ENCODE peak calls at places on chromosomes 7 and 10, in eight cellular contexts. J, O, R, I, N, P, H and Z are unnamed samples.

GRCh38 chr7:140605337-140605736 is 35.3 kb downstream of the DENND2A start:
- DNase-seq in J (no peak), O (no peak), R (no peak), I (no peak), N (no peak), P (no peak), H (no peak), Z (no peak)

GRCh38 chr7:55130079-55130476 is 111.3 kb downstream of the EGFR start:
- DNase-seq in J (no peak), O (no peak), R (peak), I (peak), N (no peak), P (no peak), H (no peak), Z (no peak)

GRCh38 chr7:114302858-114303257 is 111.8 kb upstream of the FOXP2 start:
- DNase-seq in J (no peak), O (no peak), R (no peak), I (no peak), N (no peak), P (no peak), H (no peak), Z (peak)

GRCh38 chr10:28910960-28911359 is 233.6 kb downstream of the BAMBI start:
- DNase-seq in J (no peak), O (no peak), R (no peak), I (peak), N (no peak), P (no peak), H (no peak), Z (no peak)

GRCh38 chr7:114086906-114087651 is 168.3 kb upstream of the PPP1R3A start:
- DNase-seq in J (peak), O (no peak), R (peak), I (peak), N (peak), P (peak), H (no peak), Z (peak)

GRCh38 chr10:132538031-132538789 is 623 bp downstream of the INPP5A start:
- DNase-seq in J (peak), O (no peak), R (no peak), I (no peak), N (peak), P (no peak), H (no peak), Z (peak)

GRCh38 chr7:89726548-89726947 is 427.7 kb upstream of the STEAP1 start:
- DNase-seq in J (no peak), O (no peak), R (no peak), I (no peak), N (peak), P (no peak), H (no peak), Z (peak)

GRCh38 chr10:102342462-102342861 is 53.0 kb upstream of the NFKB2 start:
- DNase-seq in J (no peak), O (no peak), R (no peak), I (no peak), N (no peak), P (no peak), H (peak), Z (no peak)

GRCh38 chr7:138449580-138449979 is 10.5 kb upstream of the TRIM24 start:
- DNase-seq in J (no peak), O (no peak), R (peak), I (peak), N (no peak), P (no peak), H (no peak), Z (peak)

GRCh38 chr10:85444868-85445267 is 921.7 kb downstream of the GRID1 start:
- DNase-seq in J (no peak), O (no peak), R (no peak), I (no peak), N (no peak), P (no peak), H (no peak), Z (no peak)

GRCh38 chr10:122678266-122678665 is 21.4 kb downstream of the C10orf120 start:
- DNase-seq in J (no peak), O (no peak), R (no peak), I (no peak), N (no peak), P (no peak), H (no peak), Z (no peak)

GRCh38 chr10:70585555-70586243 is 16.8 kb downstream of the PRF1 start:
- DNase-seq in J (peak), O (no peak), R (no peak), I (no peak), N (no peak), P (no peak), H (no peak), Z (no peak)

GRCh38 chr7:64618785-64619456 is 47.0 kb upstream of the ZNF107 start:
- DNase-seq in J (no peak), O (peak), R (peak), I (peak), N (peak), P (peak), H (peak), Z (peak)

GRCh38 chr10:70272925-70273316 is 10.9 kb downstream of the NPFFR1 start:
- DNase-seq in J (peak), O (no peak), R (peak), I (peak), N (peak), P (no peak), H (no peak), Z (peak)

GRCh38 chr7:30674420-30674819 is 7.8 kb downstream of the CRHR2 start:
- DNase-seq in J (no peak), O (no peak), R (no peak), I (no peak), N (no peak), P (no peak), H (no peak), Z (no peak)

GRCh38 chr7:107891619-107892366 is 810 bp downstream of the DLD start:
- DNase-seq in J (no peak), O (no peak), R (peak), I (peak), N (peak), P (no peak), H (no peak), Z (peak)

GRCh38 chr7:106618480-106618879 is 42.5 kb downstream of the CCDC71L start:
- DNase-seq in J (no peak), O (no peak), R (no peak), I (peak), N (no peak), P (no peak), H (no peak), Z (no peak)

GRCh38 chr10:133442191-133442966 is 11.4 kb upstream of the SCART1 start:
- DNase-seq in J (no peak), O (no peak), R (no peak), I (no peak), N (no peak), P (peak), H (no peak), Z (no peak)

GRCh38 chr7:7970113-7970619 is 1.6 kb downstream of the GLCCI1 start:
- DNase-seq in J (no peak), O (no peak), R (no peak), I (no peak), N (peak), P (no peak), H (no peak), Z (no peak)

GRCh38 chr10:71204746-71205145 is 7.6 kb upstream of the UNC5B start:
- DNase-seq in J (no peak), O (no peak), R (no peak), I (no peak), N (no peak), P (no peak), H (no peak), Z (no peak)

GRCh38 chr7:48251766-48252165 is 80.5 kb downstream of the ABCA13 start:
- DNase-seq in J (no peak), O (no peak), R (no peak), I (peak), N (no peak), P (no peak), H (no peak), Z (no peak)

GRCh38 chr10:58698777-58699356 is 186.2 kb downstream of the BICC1 start:
- DNase-seq in J (no peak), O (no peak), R (no peak), I (peak), N (no peak), P (no peak), H (no peak), Z (no peak)

GRCh38 chr10:29480281-29480954 is 154.4 kb downstream of the SVIL start:
- DNase-seq in J (no peak), O (no peak), R (no peak), I (no peak), N (no peak), P (no peak), H (no peak), Z (no peak)

GRCh38 chr10:65501259-65501658 is 1424.6 kb upstream of the LRRTM3 start:
- DNase-seq in J (no peak), O (no peak), R (no peak), I (no peak), N (no peak), P (no peak), H (no peak), Z (peak)

GRCh38 chr7:91164948-91165845 is 99.0 kb upstream of the FZD1 start:
- DNase-seq in J (no peak), O (peak), R (peak), I (peak), N (no peak), P (peak), H (no peak), Z (no peak)

GRCh38 chr7:78437118-78437517 is 638.5 kb downstream of the PHTF2 start:
- DNase-seq in J (no peak), O (peak), R (peak), I (peak), N (no peak), P (no peak), H (no peak), Z (no peak)

GRCh38 chr10:18566177-18566576 is 85.2 kb downstream of the NSUN6 start:
- DNase-seq in J (no peak), O (no peak), R (no peak), I (no peak), N (no peak), P (no peak), H (no peak), Z (peak)

GRCh38 chr10:3095373-3096139 is 28.2 kb downstream of the PFKP start:
- DNase-seq in J (no peak), O (peak), R (peak), I (peak), N (peak), P (no peak), H (no peak), Z (peak)

GRCh38 chr10:52752801-52753437 is 19.7 kb downstream of the MBL2 start:
- DNase-seq in J (no peak), O (no peak), R (no peak), I (no peak), N (peak), P (no peak), H (no peak), Z (no peak)

GRCh38 chr7:127650842-127651555 is 995 bp upstream of the SND1 start:
- DNase-seq in J (no peak), O (no peak), R (no peak), I (peak), N (no peak), P (no peak), H (no peak), Z (peak)

GRCh38 chr7:128708824-128709223 is 30.3 kb upstream of the CALU start:
- DNase-seq in J (no peak), O (no peak), R (no peak), I (no peak), N (no peak), P (no peak), H (peak), Z (no peak)

GRCh38 chr7:46165281-46165680 is 244.2 kb upstream of the IGFBP3 start:
- DNase-seq in J (no peak), O (no peak), R (no peak), I (peak), N (no peak), P (no peak), H (no peak), Z (no peak)

GRCh38 chr10:101036726-101037125 is 5.7 kb downstream of the SFXN3 start:
- DNase-seq in J (no peak), O (no peak), R (no peak), I (no peak), N (no peak), P (no peak), H (no peak), Z (no peak)

GRCh38 chr10:43057831-43058340 is 19.0 kb upstream of the RET start:
- DNase-seq in J (no peak), O (no peak), R (no peak), I (no peak), N (no peak), P (no peak), H (no peak), Z (no peak)

GRCh38 chr10:12401466-12401865 is 52.1 kb downstream of the CAMK1D start:
- DNase-seq in J (no peak), O (no peak), R (no peak), I (no peak), N (no peak), P (no peak), H (no peak), Z (no peak)

GRCh38 chr10:30736685-30737232 is 107.2 kb upstream of the LYZL2 start:
- DNase-seq in J (peak), O (peak), R (peak), I (peak), N (peak), P (no peak), H (no peak), Z (peak)

GRCh38 chr10:91590904-91591791 is 41.7 kb downstream of the PPP1R3C start:
- DNase-seq in J (no peak), O (peak), R (no peak), I (peak), N (no peak), P (no peak), H (no peak), Z (peak)

GRCh38 chr7:54985405-54986360 is 33.1 kb upstream of the EGFR start:
- DNase-seq in J (no peak), O (peak), R (no peak), I (peak), N (no peak), P (no peak), H (no peak), Z (peak)

GRCh38 chr7:136971776-136972175 is 103.3 kb downstream of the CHRM2 start:
- DNase-seq in J (no peak), O (no peak), R (no peak), I (no peak), N (no peak), P (no peak), H (no peak), Z (no peak)

GRCh38 chr10:33484787-33485186 is 150.3 kb upstream of the NRP1 start:
- DNase-seq in J (no peak), O (peak), R (no peak), I (peak), N (no peak), P (no peak), H (no peak), Z (no peak)